ENCODE peak calls at places on chromosome 3, in seven cellular contexts. G is GM12878, R is neural progenitor cell, B is A549, O is PC-3, E is PC-9, C is OCI-LY7. Y is an unnamed sample.

GRCh38 chr3:36443042-36443686 is 62.9 kb downstream of the STAC start:
- DNase-seq in C (no peak), R (no peak), E (no peak), B (no peak), G (no peak), O (no peak), Y (no peak)

GRCh38 chr3:21826416-21826815 is 75.4 kb upstream of the ZNF385D start:
- DNase-seq in B (no peak), R (no peak), C (no peak), G (no peak), E (no peak), O (no peak), Y (no peak)

GRCh38 chr3:13427662-13428603 is 7.8 kb upstream of the NUP210 start:
- DNase-seq in B (no peak), G (no peak), E (no peak), O (no peak), C (peak; percentile 89), R (no peak), Y (no peak)

GRCh38 chr3:13512451-13512850 is 32.3 kb downstream of the HDAC11 start:
- DNase-seq in G (no peak), B (no peak), E (no peak), O (no peak), C (no peak), R (no peak), Y (no peak)

GRCh38 chr3:170553788-170554620 is 31.9 kb downstream of the SLC7A14 start:
- DNase-seq in B (no peak), G (no peak), O (peak; percentile 37), E (no peak), R (no peak), C (no peak), Y (peak; percentile 25)

GRCh38 chr3:14244521-14244920 is 65.9 kb downstream of the LSM3 start:
- DNase-seq in O (no peak), C (no peak), E (no peak), R (no peak), G (no peak), B (no peak), Y (no peak)

GRCh38 chr3:170367797-170368196 is 10.3 kb downstream of the SKIL start:
- DNase-seq in B (no peak), O (no peak), R (no peak), C (peak; percentile 51), G (no peak), E (no peak), Y (no peak)

GRCh38 chr3:82133070-82133606 is 371.7 kb upstream of the GBE1 start:
- DNase-seq in O (peak; percentile 66), B (peak; percentile 43), R (peak; percentile 68), E (peak; percentile 29), G (peak; percentile 17), C (peak; percentile 47), Y (peak; percentile 71)

GRCh38 chr3:191383104-191383503 is 52.8 kb upstream of the UTS2B start:
- DNase-seq in R (no peak), B (no peak), G (no peak), E (no peak), O (no peak), C (no peak), Y (no peak)

GRCh38 chr3:34650131-34650530 is 851.7 kb downstream of the PDCD6IP start:
- DNase-seq in G (no peak), O (no peak), E (no peak), R (no peak), C (no peak), B (no peak), Y (no peak)

GRCh38 chr3:72505539-72506430 is 342.5 kb downstream of the SHQ1 start:
- DNase-seq in R (no peak), O (no peak), E (no peak), B (no peak), G (no peak), C (no peak), Y (no peak)

GRCh38 chr3:179695672-179696313 is 43.0 kb downstream of the USP13 start:
- DNase-seq in B (no peak), C (no peak), E (no peak), R (no peak), G (no peak), O (no peak), Y (no peak)

GRCh38 chr3:155416500-155417118 is 123.1 kb upstream of the STRIT1 start:
- DNase-seq in B (peak; percentile 61), G (no peak), C (no peak), O (peak; percentile 97), E (peak; percentile 13), R (no peak), Y (no peak)

GRCh38 chr3:70543493-70543892 is 231.1 kb upstream of the MDFIC2 start:
- DNase-seq in C (no peak), B (no peak), O (no peak), G (no peak), E (no peak), R (peak; percentile 8), Y (no peak)

DNA sequence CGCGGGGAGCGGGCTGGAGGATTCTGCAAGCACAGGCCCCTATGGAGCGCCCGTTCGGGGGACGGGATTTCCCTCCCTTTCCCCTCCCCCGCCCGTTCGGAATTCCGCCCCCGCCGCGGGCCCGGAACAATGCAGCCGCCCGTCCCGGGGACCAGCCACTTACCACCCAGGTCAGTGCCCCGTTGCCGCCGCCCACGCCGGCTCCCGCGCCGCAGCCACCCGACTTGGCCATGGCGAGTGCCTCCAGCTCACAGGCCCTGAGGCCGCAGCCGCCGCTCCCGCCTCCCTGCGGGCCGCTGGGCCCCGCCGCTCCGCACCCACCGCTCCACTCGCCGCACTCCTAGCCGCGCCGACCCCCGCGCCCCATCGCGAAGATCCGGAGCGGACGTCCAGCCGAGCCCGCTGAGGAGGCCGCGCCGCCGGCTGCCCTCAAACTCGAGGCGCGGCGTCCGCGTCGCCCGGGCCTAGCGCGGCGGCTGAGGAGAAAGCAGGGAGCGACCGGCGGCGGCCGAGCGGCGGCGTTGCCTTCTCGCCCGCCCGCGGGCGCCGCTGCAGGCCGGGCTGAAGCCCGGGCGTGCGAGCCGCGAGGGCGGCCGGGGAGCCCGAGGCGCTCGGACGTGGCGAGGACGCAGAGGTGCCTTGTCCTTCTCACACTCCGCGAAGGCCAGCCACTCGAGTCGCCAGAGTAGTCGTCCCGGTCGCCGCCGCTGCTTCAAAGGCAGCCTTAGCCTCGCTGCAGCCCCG is 469 bp downstream of the TOP2B start:
- DNase-seq in O (peak; percentile 42), R (peak; percentile 81), B (peak; percentile 23), C (peak; percentile 62), G (no peak), E (peak; percentile 46), Y (peak; percentile 64)
- H3K4me2 ChIP-seq in O (peak overlapping the region; percentile 96), R (peak overlapping the region; percentile 91), B (peak overlapping the region; percentile 96), C (peak overlapping the region; percentile 86), G (no peak overlapping the region), E (peak overlapping the region; percentile 98), Y (peak overlapping the region; percentile 99)

GRCh38 chr3:193190387-193190786 is 50.6 kb upstream of the PLAAT1 start:
- DNase-seq in R (peak; percentile 88), B (peak; percentile 4), G (no peak), E (no peak), C (peak; percentile 3), O (peak; percentile 44), Y (peak; percentile 56)
- TF ChIP-seq CTCF in R (peak; percentile 77), B (no peak), G (peak; percentile 43), E (peak; percentile 51), C (peak; percentile 66), O (peak; percentile 64), Y (peak; percentile 59)

GRCh38 chr3:57948080-57948671 is 60.0 kb upstream of the FLNB start:
- DNase-seq in B (no peak), O (no peak), G (no peak), R (peak; percentile 43), E (no peak), C (no peak), Y (no peak)
- H3K4me2 ChIP-seq in B (no peak overlapping the region), O (no peak overlapping the region), G (no peak overlapping the region), R (peak overlapping the region; percentile 40), E (no peak overlapping the region), C (no peak overlapping the region), Y (no peak overlapping the region)

DNA sequence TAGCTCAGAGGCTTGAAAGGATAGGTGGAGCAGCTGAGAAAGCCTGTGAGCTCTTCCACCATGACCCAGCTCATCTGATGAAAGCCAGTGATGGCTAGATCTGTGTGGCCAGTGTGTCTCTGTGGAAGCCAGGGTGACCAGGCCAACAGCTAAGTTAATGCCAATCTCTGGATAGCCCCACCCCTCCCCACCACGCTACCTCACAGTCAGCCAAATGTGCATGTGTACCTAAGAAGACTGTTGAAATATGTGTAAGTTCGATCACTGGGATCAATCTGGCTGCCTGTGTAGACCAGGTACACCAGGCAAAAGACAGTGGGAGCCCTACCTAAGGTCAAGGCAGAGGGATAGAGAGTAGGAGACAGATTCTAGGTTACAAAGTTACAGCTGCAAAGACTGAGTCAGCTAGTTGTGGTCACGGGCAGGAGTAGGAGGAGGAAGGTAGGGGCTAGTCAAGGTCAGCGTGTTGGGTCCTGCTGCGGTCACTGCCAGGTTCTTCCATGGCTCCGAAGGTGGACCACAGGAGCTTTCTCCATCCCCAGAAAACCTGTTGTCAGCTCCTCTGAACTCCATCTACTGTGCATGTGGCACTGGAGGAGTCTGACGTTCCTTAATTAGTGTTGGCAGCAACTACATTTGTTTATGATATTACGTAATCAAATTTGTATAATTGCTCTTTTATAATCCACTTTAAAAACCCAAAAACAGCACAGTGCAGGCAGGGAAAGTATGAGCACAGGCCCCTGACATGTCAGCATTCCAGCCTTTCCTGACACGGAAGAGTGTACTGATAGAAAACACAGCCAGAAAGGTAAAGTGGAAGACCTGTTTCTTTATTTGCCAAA is 318.0 kb downstream of the CLSTN2 start:
- DNase-seq in C (no peak), G (no peak), E (no peak), B (no peak), O (no peak), R (no peak), Y (no peak)
- TF ChIP-seq CTCF in C (no peak), G (no peak), E (no peak), B (no peak), O (no peak), R (no peak), Y (no peak)